ENCODE peak calls at places on chromosomes 6 and 20, in seven cellular contexts. One of them, this sample, is unnamed.

GRCh38 chr6:30169658-30170614 is 6.6 kb downstream of the TRIM15 start:
- DNase-seq in AG04450: peak; percentile 21
- DNase-seq in A549: peak; percentile 33
- DNase-seq in Panc1: peak; percentile 54
- DNase-seq in Right ventricle myocardium superior: no peak
- DNase-seq in HCEC 1CT: peak; percentile 52
- DNase-seq in ELF-1: peak; percentile 65
- DNase-seq in this sample: peak; percentile 23

GRCh38 chr6:116405663-116406329 is 35.0 kb downstream of the DSE start:
- DNase-seq in Right ventricle myocardium superior: no peak
- DNase-seq in Panc1: no peak
- DNase-seq in HCEC 1CT: peak; percentile 67
- DNase-seq in AG04450: no peak
- DNase-seq in ELF-1: peak; percentile 38
- DNase-seq in A549: no peak
- DNase-seq in this sample: peak; percentile 49

GRCh38 chr6:168371185-168371584 is 51.6 kb upstream of the DACT2 start:
- DNase-seq in A549: no peak
- DNase-seq in HCEC 1CT: no peak
- DNase-seq in AG04450: no peak
- DNase-seq in Right ventricle myocardium superior: peak; percentile 13
- DNase-seq in Panc1: no peak
- DNase-seq in ELF-1: no peak
- DNase-seq in this sample: no peak

GRCh38 chr6:14501240-14501639 is 383.7 kb downstream of the CD83 start:
- DNase-seq in HCEC 1CT: no peak
- DNase-seq in AG04450: no peak
- DNase-seq in Panc1: no peak
- DNase-seq in Right ventricle myocardium superior: no peak
- DNase-seq in ELF-1: no peak
- DNase-seq in A549: no peak
- DNase-seq in this sample: no peak

GRCh38 chr6:112365952-112366351 is 18.8 kb downstream of the RFPL4B start:
- DNase-seq in AG04450: no peak
- DNase-seq in Right ventricle myocardium superior: no peak
- DNase-seq in Panc1: no peak
- DNase-seq in A549: no peak
- DNase-seq in HCEC 1CT: no peak
- DNase-seq in ELF-1: peak; percentile 1
- DNase-seq in this sample: no peak

GRCh38 chr6:90548001-90548400 is 38.9 kb downstream of the MAP3K7 start:
- DNase-seq in HCEC 1CT: no peak
- DNase-seq in AG04450: no peak
- DNase-seq in Right ventricle myocardium superior: no peak
- DNase-seq in A549: no peak
- DNase-seq in Panc1: no peak
- DNase-seq in ELF-1: no peak
- DNase-seq in this sample: no peak

GRCh38 chr6:48389146-48390043 is 278.4 kb upstream of the PTCHD4 start:
- DNase-seq in A549: no peak
- DNase-seq in AG04450: no peak
- DNase-seq in HCEC 1CT: no peak
- DNase-seq in ELF-1: no peak
- DNase-seq in Panc1: no peak
- DNase-seq in Right ventricle myocardium superior: no peak
- DNase-seq in this sample: no peak

GRCh38 chr6:90284745-90285481 is 11.7 kb downstream of the BACH2 start:
- DNase-seq in A549: no peak
- DNase-seq in HCEC 1CT: peak; percentile 45
- DNase-seq in ELF-1: no peak
- DNase-seq in Panc1: no peak
- DNase-seq in AG04450: no peak
- DNase-seq in Right ventricle myocardium superior: no peak
- DNase-seq in this sample: no peak

GRCh38 chr20:43925786-43926185 is 11.1 kb downstream of the TOX2 start:
- DNase-seq in AG04450: no peak
- DNase-seq in ELF-1: no peak
- DNase-seq in Panc1: no peak
- DNase-seq in A549: no peak
- DNase-seq in HCEC 1CT: peak; percentile 52
- DNase-seq in Right ventricle myocardium superior: peak; percentile 56
- DNase-seq in this sample: no peak

GRCh38 chr20:25308671-25309394 is 60.9 kb downstream of the PYGB start:
- DNase-seq in ELF-1: no peak
- DNase-seq in A549: no peak
- DNase-seq in HCEC 1CT: peak; percentile 86
- DNase-seq in AG04450: no peak
- DNase-seq in Panc1: no peak
- DNase-seq in Right ventricle myocardium superior: peak; percentile 30
- DNase-seq in this sample: peak; percentile 79